ENCODE peak calls at places on chromosomes 6 and 20, in ten cellular contexts. E, U, S, G, M, D, T, R, X and K are unnamed samples.

GRCh38 chr6:143074101-143074500 is 13.4 kb downstream of the AIG1 start:
- DNase-seq in E (no peak), U (no peak), S (no peak), G (no peak), M (no peak), D (no peak), T (no peak), R (no peak), X (no peak), K (no peak)

GRCh38 chr6:134636221-134636830 is 313.6 kb downstream of the ALDH8A1 start:
- DNase-seq in E (no peak), U (no peak), S (no peak), G (peak), M (no peak), D (no peak), T (no peak), R (peak), X (no peak), K (no peak)

GRCh38 chr6:166619912-166620311 is 7.1 kb downstream of the RPS6KA2 start:
- DNase-seq in E (no peak), U (no peak), S (no peak), G (no peak), M (no peak), D (peak), T (peak), R (no peak), X (no peak), K (peak)

GRCh38 chr6:40485300-40485699 is 101.9 kb downstream of the LRFN2 start:
- DNase-seq in E (no peak), U (no peak), S (no peak), G (no peak), M (no peak), D (no peak), T (no peak), R (no peak), X (no peak), K (no peak)

GRCh38 chr6:88653936-88654335 is 309.5 kb downstream of the RNGTT start:
- DNase-seq in E (no peak), U (no peak), S (no peak), G (no peak), M (no peak), D (no peak), T (no peak), R (no peak), X (no peak), K (no peak)

GRCh38 chr6:150204705-150205472 is 62.0 kb downstream of the PPP1R14C start:
- DNase-seq in E (no peak), U (peak), S (no peak), G (no peak), M (no peak), D (no peak), T (peak), R (no peak), X (no peak), K (no peak)

GRCh38 chr6:139917943-139918342 is 543.5 kb upstream of the CITED2 start:
- DNase-seq in E (no peak), U (no peak), S (no peak), G (no peak), M (no peak), D (no peak), T (no peak), R (no peak), X (no peak), K (no peak)

GRCh38 chr6:141677598-141678211 is 455.0 kb upstream of the GJE1 start:
- DNase-seq in E (no peak), U (no peak), S (peak), G (peak), M (no peak), D (peak), T (no peak), R (no peak), X (no peak), K (no peak)

GRCh38 chr20:5448449-5449118 is 131.8 kb upstream of the PROKR2 start:
- DNase-seq in E (peak), U (no peak), S (peak), G (peak), M (peak), D (peak), T (peak), R (no peak), X (no peak), K (no peak)

GRCh38 chr20:46222521-46223007 is 85.7 kb downstream of the CDH22 start:
- DNase-seq in E (peak), U (peak), S (no peak), G (no peak), M (no peak), D (no peak), T (peak), R (no peak), X (no peak), K (no peak)

GRCh38 chr6:65566117-65566516 is 140.9 kb downstream of the EYS start:
- DNase-seq in E (no peak), U (no peak), S (no peak), G (no peak), M (no peak), D (no peak), T (no peak), R (no peak), X (no peak), K (no peak)

GRCh38 chr6:170289108-170289931 is 1.6 kb downstream of the DLL1 start:
- DNase-seq in E (peak), U (no peak), S (no peak), G (no peak), M (no peak), D (no peak), T (no peak), R (no peak), X (peak), K (peak)

GRCh38 chr6:139847322-139847797 is 472.9 kb upstream of the CITED2 start:
- DNase-seq in E (no peak), U (no peak), S (no peak), G (no peak), M (no peak), D (no peak), T (no peak), R (no peak), X (no peak), K (no peak)

GRCh38 chr20:63163171-63163570 is 52.8 kb downstream of the YTHDF1 start:
- DNase-seq in E (no peak), U (no peak), S (no peak), G (no peak), M (no peak), D (no peak), T (no peak), R (no peak), X (no peak), K (no peak)

GRCh38 chr6:18978330-18979128 is 591.4 kb downstream of the RNF144B start:
- DNase-seq in E (no peak), U (no peak), S (no peak), G (peak), M (no peak), D (no peak), T (peak), R (no peak), X (no peak), K (no peak)

GRCh38 chr6:41182069-41183034 is 18.6 kb downstream of the TREML2 start:
- DNase-seq in E (peak), U (no peak), S (peak), G (peak), M (peak), D (peak), T (no peak), R (peak), X (no peak), K (peak)

GRCh38 chr20:23602261-23602660 is 3.5 kb downstream of the CST9 start:
- DNase-seq in E (no peak), U (no peak), S (no peak), G (no peak), M (no peak), D (no peak), T (no peak), R (no peak), X (no peak), K (no peak)

GRCh38 chr6:36312854-36313627 is 23.6 kb downstream of the BNIP5 start:
- DNase-seq in E (no peak), U (no peak), S (no peak), G (no peak), M (no peak), D (no peak), T (no peak), R (no peak), X (no peak), K (no peak)